ENCODE peak calls at places on chromosomes 7 and 10, in eight cellular contexts. One of them, this sample, is unnamed.

GRCh38 chr10:19628767-19629443 is 187.3 kb upstream of the PLXDC2 start:
- DNase-seq in left ventricle myocardium inferior: no peak
- DNase-seq in ovary: no peak
- DNase-seq in tibial nerve: no peak
- DNase-seq in H9: no peak
- DNase-seq in BJ: no peak
- DNase-seq in cardiac muscle cell: peak
- DNase-seq in Peyer's patch: no peak
- DNase-seq in this sample: no peak

GRCh38 chr10:32139223-32140073 is 83.2 kb upstream of the KIF5B start:
- DNase-seq in H9: peak
- DNase-seq in Peyer's patch: peak
- DNase-seq in ovary: peak
- DNase-seq in tibial nerve: peak
- DNase-seq in cardiac muscle cell: peak
- DNase-seq in BJ: peak
- DNase-seq in left ventricle myocardium inferior: peak
- DNase-seq in this sample: peak

GRCh38 chr7:101634196-101634717 is 5.2 kb upstream of the MYL10 start:
- DNase-seq in cardiac muscle cell: no peak
- DNase-seq in ovary: no peak
- DNase-seq in H9: no peak
- DNase-seq in left ventricle myocardium inferior: no peak
- DNase-seq in Peyer's patch: no peak
- DNase-seq in tibial nerve: no peak
- DNase-seq in BJ: no peak
- DNase-seq in this sample: no peak

GRCh38 chr10:131636116-131636515 is 264.7 kb upstream of the PPP2R2D start:
- DNase-seq in cardiac muscle cell: no peak
- DNase-seq in left ventricle myocardium inferior: no peak
- DNase-seq in Peyer's patch: no peak
- DNase-seq in ovary: no peak
- DNase-seq in BJ: no peak
- DNase-seq in H9: no peak
- DNase-seq in tibial nerve: no peak
- DNase-seq in this sample: no peak

GRCh38 chr10:78543026-78543748 is 509.5 kb downstream of the RPS24 start:
- DNase-seq in ovary: no peak
- DNase-seq in H9: no peak
- DNase-seq in BJ: no peak
- DNase-seq in tibial nerve: no peak
- DNase-seq in Peyer's patch: no peak
- DNase-seq in cardiac muscle cell: no peak
- DNase-seq in left ventricle myocardium inferior: no peak
- DNase-seq in this sample: no peak

GRCh38 chr7:80630611-80631010 is 7.8 kb upstream of the CD36 start:
- DNase-seq in Peyer's patch: no peak
- DNase-seq in cardiac muscle cell: peak
- DNase-seq in ovary: no peak
- DNase-seq in BJ: no peak
- DNase-seq in tibial nerve: no peak
- DNase-seq in left ventricle myocardium inferior: no peak
- DNase-seq in H9: no peak
- DNase-seq in this sample: no peak

GRCh38 chr7:130063036-130063435 is 7.3 kb upstream of the KLHDC10 start:
- DNase-seq in BJ: no peak
- DNase-seq in H9: peak
- DNase-seq in tibial nerve: no peak
- DNase-seq in left ventricle myocardium inferior: no peak
- DNase-seq in Peyer's patch: peak
- DNase-seq in ovary: no peak
- DNase-seq in cardiac muscle cell: peak
- DNase-seq in this sample: peak

GRCh38 chr10:114646426-114646825 is 11.6 kb downstream of the ABLIM1 start:
- DNase-seq in cardiac muscle cell: no peak
- DNase-seq in ovary: no peak
- DNase-seq in BJ: no peak
- DNase-seq in left ventricle myocardium inferior: no peak
- DNase-seq in H9: no peak
- DNase-seq in Peyer's patch: no peak
- DNase-seq in tibial nerve: no peak
- DNase-seq in this sample: no peak

GRCh38 chr10:70909326-70909935 is 21.1 kb upstream of the PCBD1 start:
- DNase-seq in BJ: no peak
- DNase-seq in left ventricle myocardium inferior: no peak
- DNase-seq in H9: no peak
- DNase-seq in cardiac muscle cell: no peak
- DNase-seq in ovary: no peak
- DNase-seq in tibial nerve: no peak
- DNase-seq in Peyer's patch: peak
- DNase-seq in this sample: peak

GRCh38 chr10:77012811-77013500 is 624.7 kb downstream of the KCNMA1 start:
- DNase-seq in cardiac muscle cell: no peak
- DNase-seq in ovary: no peak
- DNase-seq in Peyer's patch: no peak
- DNase-seq in H9: no peak
- DNase-seq in BJ: no peak
- DNase-seq in left ventricle myocardium inferior: no peak
- DNase-seq in tibial nerve: peak
- DNase-seq in this sample: no peak

GRCh38 chr7:80851896-80852476 is 66.9 kb downstream of the SEMA3C start:
- DNase-seq in H9: no peak
- DNase-seq in ovary: no peak
- DNase-seq in cardiac muscle cell: peak
- DNase-seq in left ventricle myocardium inferior: no peak
- DNase-seq in tibial nerve: no peak
- DNase-seq in Peyer's patch: no peak
- DNase-seq in BJ: no peak
- DNase-seq in this sample: no peak

GRCh38 chr7:53062796-53063195 is 27.4 kb downstream of the POM121L12 start:
- DNase-seq in left ventricle myocardium inferior: no peak
- DNase-seq in tibial nerve: no peak
- DNase-seq in ovary: no peak
- DNase-seq in cardiac muscle cell: no peak
- DNase-seq in Peyer's patch: no peak
- DNase-seq in BJ: no peak
- DNase-seq in H9: no peak
- DNase-seq in this sample: no peak

GRCh38 chr7:21256310-21256877 is 171.5 kb upstream of the SP4 start:
- DNase-seq in tibial nerve: peak
- DNase-seq in Peyer's patch: no peak
- DNase-seq in cardiac muscle cell: peak
- DNase-seq in left ventricle myocardium inferior: no peak
- DNase-seq in BJ: no peak
- DNase-seq in H9: no peak
- DNase-seq in ovary: no peak
- DNase-seq in this sample: no peak
- TF ChIP-seq CTCF in tibial nerve: peak
- TF ChIP-seq CTCF in Peyer's patch: peak
- TF ChIP-seq CTCF in cardiac muscle cell: peak
- TF ChIP-seq CTCF in left ventricle myocardium inferior: peak
- TF ChIP-seq CTCF in BJ: peak
- TF ChIP-seq CTCF in H9: peak
- TF ChIP-seq CTCF in ovary: no peak
- TF ChIP-seq CTCF in this sample: peak

DNA sequence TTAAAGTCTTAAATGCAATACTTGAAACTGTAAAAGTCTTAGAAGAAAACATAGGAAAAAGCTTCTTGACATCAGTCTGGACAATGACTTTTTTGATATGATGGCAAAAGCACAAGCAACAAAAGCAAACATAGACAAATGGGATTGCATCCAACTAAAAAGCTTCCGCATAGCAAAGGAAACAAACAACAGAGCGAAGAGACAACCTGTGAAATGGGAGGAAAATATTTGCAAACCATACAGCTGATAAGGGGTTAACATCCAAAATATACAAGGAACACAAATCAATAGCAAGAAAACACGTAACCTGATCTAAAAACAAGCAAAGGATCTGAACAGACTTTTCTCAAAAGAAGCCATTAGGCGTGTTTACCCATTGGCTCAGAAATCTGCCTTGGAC is 99.3 kb upstream of the LANCL2 start:
- DNase-seq in BJ: no peak
- DNase-seq in tibial nerve: no peak
- DNase-seq in ovary: no peak
- DNase-seq in Peyer's patch: no peak
- DNase-seq in left ventricle myocardium inferior: no peak
- DNase-seq in H9: no peak
- DNase-seq in cardiac muscle cell: no peak
- DNase-seq in this sample: no peak
- TF ChIP-seq CTCF in BJ: no peak
- TF ChIP-seq CTCF in tibial nerve: no peak
- TF ChIP-seq CTCF in ovary: no peak
- TF ChIP-seq CTCF in Peyer's patch: no peak
- TF ChIP-seq CTCF in left ventricle myocardium inferior: no peak
- TF ChIP-seq CTCF in H9: no peak
- TF ChIP-seq CTCF in cardiac muscle cell: no peak
- TF ChIP-seq CTCF in this sample: no peak

GRCh38 chr7:125668321-125668993 is 738.8 kb upstream of the POT1 start:
- DNase-seq in BJ: no peak
- DNase-seq in Peyer's patch: no peak
- DNase-seq in tibial nerve: no peak
- DNase-seq in H9: no peak
- DNase-seq in cardiac muscle cell: no peak
- DNase-seq in ovary: no peak
- DNase-seq in left ventricle myocardium inferior: no peak
- DNase-seq in this sample: no peak

GRCh38 chr7:125675628-125676027 is 746.0 kb upstream of the POT1 start:
- DNase-seq in H9: no peak
- DNase-seq in ovary: no peak
- DNase-seq in left ventricle myocardium inferior: no peak
- DNase-seq in BJ: no peak
- DNase-seq in Peyer's patch: no peak
- DNase-seq in cardiac muscle cell: no peak
- DNase-seq in tibial nerve: no peak
- DNase-seq in this sample: no peak

GRCh38 chr7:125675169-125675568 is 745.5 kb upstream of the POT1 start:
- DNase-seq in left ventricle myocardium inferior: no peak
- DNase-seq in Peyer's patch: no peak
- DNase-seq in ovary: no peak
- DNase-seq in cardiac muscle cell: no peak
- DNase-seq in tibial nerve: no peak
- DNase-seq in H9: no peak
- DNase-seq in BJ: no peak
- DNase-seq in this sample: no peak

GRCh38 chr7:125670926-125671572 is 741.4 kb upstream of the POT1 start:
- DNase-seq in left ventricle myocardium inferior: no peak
- DNase-seq in BJ: no peak
- DNase-seq in H9: no peak
- DNase-seq in ovary: no peak
- DNase-seq in tibial nerve: no peak
- DNase-seq in Peyer's patch: no peak
- DNase-seq in cardiac muscle cell: peak
- DNase-seq in this sample: no peak
- TF ChIP-seq CTCF in left ventricle myocardium inferior: peak
- TF ChIP-seq CTCF in BJ: peak
- TF ChIP-seq CTCF in H9: peak
- TF ChIP-seq CTCF in ovary: no peak
- TF ChIP-seq CTCF in tibial nerve: peak
- TF ChIP-seq CTCF in Peyer's patch: no peak
- TF ChIP-seq CTCF in cardiac muscle cell: peak
- TF ChIP-seq CTCF in this sample: peak

DNA sequence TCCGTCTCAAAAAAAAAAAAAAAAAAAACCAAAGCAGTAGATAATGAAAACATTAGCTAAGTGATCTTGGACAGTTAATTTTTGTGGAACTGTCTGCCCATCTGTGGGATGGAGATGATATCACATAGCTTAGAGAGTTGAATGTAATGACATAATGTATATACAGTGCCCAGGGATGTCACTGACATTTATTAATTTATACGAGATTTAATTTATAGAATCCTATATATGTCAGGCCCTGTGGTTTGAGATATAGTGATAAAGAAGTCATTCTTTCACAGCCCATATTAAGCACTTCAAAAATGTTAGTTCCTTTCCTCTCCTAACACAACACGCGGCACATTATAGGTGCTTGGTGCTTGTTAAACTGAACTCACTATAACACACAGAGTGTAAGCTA is 4.0 kb downstream of the ENO4 start:
- DNase-seq in Peyer's patch: no peak
- DNase-seq in tibial nerve: no peak
- DNase-seq in left ventricle myocardium inferior: no peak
- DNase-seq in cardiac muscle cell: no peak
- DNase-seq in H9: no peak
- DNase-seq in BJ: no peak
- DNase-seq in ovary: no peak
- DNase-seq in this sample: no peak
- TF ChIP-seq CTCF in Peyer's patch: no peak
- TF ChIP-seq CTCF in tibial nerve: no peak
- TF ChIP-seq CTCF in left ventricle myocardium inferior: no peak
- TF ChIP-seq CTCF in cardiac muscle cell: no peak
- TF ChIP-seq CTCF in H9: no peak
- TF ChIP-seq CTCF in BJ: no peak
- TF ChIP-seq CTCF in ovary: no peak
- TF ChIP-seq CTCF in this sample: no peak

DNA sequence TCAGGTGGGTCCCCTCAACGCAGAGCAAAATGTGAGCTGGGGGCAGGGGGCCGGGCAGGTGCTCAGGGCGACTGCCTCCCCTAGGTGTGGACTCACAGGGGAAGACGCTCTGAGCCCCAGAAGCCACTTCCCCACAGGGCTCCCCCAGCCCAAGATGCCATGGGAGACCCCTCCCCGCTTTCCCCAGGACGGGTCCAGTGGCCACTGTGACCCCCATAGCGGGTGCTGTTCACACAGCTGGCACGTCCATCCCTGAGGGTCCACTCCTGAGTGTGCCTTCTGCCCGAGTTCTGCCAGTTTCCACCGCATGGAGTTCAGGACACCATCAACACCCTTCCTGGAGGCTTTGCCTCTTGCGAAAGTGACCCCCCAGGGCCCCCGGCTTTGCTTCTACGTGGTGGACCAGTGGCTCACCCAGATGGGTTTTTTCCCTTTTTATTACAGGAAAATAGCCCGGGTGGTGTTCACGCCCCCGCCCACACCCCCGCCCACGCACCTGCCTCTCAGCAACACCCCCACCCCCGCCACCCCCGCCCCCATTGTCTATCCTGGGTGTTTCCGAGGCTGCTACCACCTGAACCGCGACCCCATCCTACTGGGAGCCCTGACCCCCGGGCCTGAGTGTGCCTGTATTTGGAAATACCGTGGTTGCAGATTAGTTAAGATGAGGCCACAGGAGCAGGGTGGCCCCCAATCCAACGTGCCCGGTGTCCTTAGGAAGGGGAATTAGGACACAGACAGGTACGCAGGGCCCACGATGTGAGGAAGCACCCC is 32.0 kb downstream of the ADAP1 start:
- DNase-seq in tibial nerve: no peak
- DNase-seq in H9: no peak
- DNase-seq in BJ: no peak
- DNase-seq in left ventricle myocardium inferior: no peak
- DNase-seq in cardiac muscle cell: no peak
- DNase-seq in ovary: peak
- DNase-seq in Peyer's patch: peak
- DNase-seq in this sample: peak
- TF ChIP-seq CTCF in tibial nerve: no peak
- TF ChIP-seq CTCF in H9: no peak
- TF ChIP-seq CTCF in BJ: no peak
- TF ChIP-seq CTCF in left ventricle myocardium inferior: no peak
- TF ChIP-seq CTCF in cardiac muscle cell: no peak
- TF ChIP-seq CTCF in ovary: no peak
- TF ChIP-seq CTCF in Peyer's patch: no peak
- TF ChIP-seq CTCF in this sample: no peak